ENCODE peak calls at places on chromosomes 13 and 19, in five cellular contexts. J, T, R, L and D are unnamed samples.

GRCh38 chr13:21055511-21056045 is 5.8 kb downstream of the LATS2 start:
- DNase-seq in T (no peak), J (no peak), L (no peak), R (no peak), D (no peak)

GRCh38 chr13:89746554-89746953 is 1600.9 kb upstream of the MIR17HG start:
- DNase-seq in J (no peak), T (no peak), L (no peak), R (no peak), D (no peak)

GRCh38 chr19:6379744-6380143 is 4.0 kb upstream of the PSPN start:
- DNase-seq in L (no peak), J (no peak), T (no peak), R (no peak), D (no peak)

GRCh38 chr13:48775804-48776203 is 122.1 kb downstream of the CYSLTR2 start:
- DNase-seq in T (no peak), J (no peak), L (no peak), R (no peak), D (no peak)

GRCh38 chr19:17079710-17080440 is 4.3 kb downstream of the MYO9B start:
- DNase-seq in R (peak; percentile 51), T (peak; percentile 47), L (peak; percentile 64), J (peak; percentile 82), D (peak; percentile 61)

GRCh38 chr19:16070366-16070990 is 5.8 kb upstream of the TPM4 start:
- DNase-seq in R (peak; percentile 76), T (peak; percentile 63), J (peak; percentile 59), L (peak; percentile 81), D (peak; percentile 46)

GRCh38 chr19:34236035-34236793 is 18.1 kb upstream of the GARRE1 start:
- DNase-seq in J (no peak), R (no peak), T (no peak), L (no peak), D (no peak)

GRCh38 chr19:30857388-30857787 is 485.2 kb downstream of the ZNF536 start:
- DNase-seq in T (no peak), R (no peak), L (no peak), J (no peak), D (no peak)

GRCh38 chr19:46049597-46049996 is 8.8 kb upstream of the IGFL4 start:
- DNase-seq in T (no peak), R (no peak), J (no peak), L (no peak), D (no peak)

GRCh38 chr13:107807306-107808073 is 407.8 kb downstream of the LIG4 start:
- DNase-seq in T (no peak), L (no peak), R (no peak), J (no peak), D (no peak)

GRCh38 chr13:45807520-45808099 is 43.9 kb downstream of the SIAH3 start:
- DNase-seq in R (no peak), T (peak; percentile 26), L (no peak), J (no peak), D (no peak)

GRCh38 chr19:610801-611505 is 21.3 kb downstream of the HCN2 start:
- DNase-seq in R (peak; percentile 46), J (peak; percentile 62), T (no peak), L (peak; percentile 88), D (peak; percentile 69)

GRCh38 chr13:21458457-21458815 is 667 bp downstream of the ZDHHC20 start:
- DNase-seq in L (no peak), J (peak; percentile 18), T (peak; percentile 59), R (peak; percentile 20), D (peak; percentile 46)

GRCh38 chr19:29510701-29511265 is 15.0 kb upstream of the VSTM2B start:
- DNase-seq in L (peak; percentile 16), T (no peak), R (no peak), J (no peak), D (no peak)

GRCh38 chr19:39407394-39407643 is 672 bp downstream of the ZFP36 start:
- DNase-seq in J (no peak), L (peak; percentile 78), R (no peak), T (no peak), D (no peak)

GRCh38 chr13:102839462-102839861 is 6.4 kb upstream of the ERCC5 start:
- DNase-seq in R (no peak), J (no peak), T (no peak), L (no peak), D (no peak)

GRCh38 chr19:49565261-49565660 is 15.1 kb downstream of the NOSIP start:
- DNase-seq in J (no peak), R (no peak), T (peak; percentile 64), L (no peak), D (no peak)

GRCh38 chr13:110830331-110830730 is 84.5 kb downstream of the ANKRD10 start:
- DNase-seq in J (no peak), T (no peak), R (no peak), L (no peak), D (no peak)

GRCh38 chr19:35882074-35882832 is 13.9 kb downstream of the APLP1 start:
- DNase-seq in J (no peak), L (no peak), R (no peak), T (peak; percentile 47), D (no peak)

GRCh38 chr19:21482863-21483276 is 22.5 kb upstream of the ZNF429 start:
- DNase-seq in R (peak; percentile 58), T (peak; percentile 69), L (peak; percentile 80), J (peak; percentile 49), D (peak; percentile 63)

GRCh38 chr13:28538932-28539331 is 44.0 kb upstream of the FLT1 start:
- DNase-seq in R (no peak), J (no peak), T (no peak), L (no peak), D (no peak)

GRCh38 chr19:46221981-46222610 is 7.4 kb upstream of the IGFL1 start:
- DNase-seq in J (peak; percentile 67), R (no peak), L (no peak), T (peak; percentile 66), D (peak; percentile 29)

GRCh38 chr13:113461022-113461751 is 7.9 kb upstream of the ADPRHL1 start:
- DNase-seq in T (no peak), L (no peak), J (no peak), R (no peak), D (no peak)

GRCh38 chr19:49142866-49143335 is 12.3 kb downstream of the HRC start:
- DNase-seq in R (peak; percentile 19), L (peak; percentile 93), T (peak; percentile 93), J (peak; percentile 86), D (peak; percentile 92)

GRCh38 chr19:4206818-4207484 is 22.4 kb upstream of the EBI3 start:
- DNase-seq in T (no peak), J (no peak), L (no peak), R (no peak), D (no peak)

GRCh38 chr19:16435999-16436650 is 35.6 kb downstream of the EPS15L1 start:
- DNase-seq in T (no peak), L (no peak), J (no peak), R (no peak), D (no peak)

GRCh38 chr19:36579255-36579654 is 6.2 kb upstream of the ZNF529 start:
- DNase-seq in T (no peak), L (no peak), J (no peak), R (no peak), D (no peak)

GRCh38 chr13:85771856-85772255 is 27.4 kb downstream of the SLITRK6 start:
- DNase-seq in R (no peak), T (no peak), J (no peak), L (no peak), D (no peak)

DNA sequence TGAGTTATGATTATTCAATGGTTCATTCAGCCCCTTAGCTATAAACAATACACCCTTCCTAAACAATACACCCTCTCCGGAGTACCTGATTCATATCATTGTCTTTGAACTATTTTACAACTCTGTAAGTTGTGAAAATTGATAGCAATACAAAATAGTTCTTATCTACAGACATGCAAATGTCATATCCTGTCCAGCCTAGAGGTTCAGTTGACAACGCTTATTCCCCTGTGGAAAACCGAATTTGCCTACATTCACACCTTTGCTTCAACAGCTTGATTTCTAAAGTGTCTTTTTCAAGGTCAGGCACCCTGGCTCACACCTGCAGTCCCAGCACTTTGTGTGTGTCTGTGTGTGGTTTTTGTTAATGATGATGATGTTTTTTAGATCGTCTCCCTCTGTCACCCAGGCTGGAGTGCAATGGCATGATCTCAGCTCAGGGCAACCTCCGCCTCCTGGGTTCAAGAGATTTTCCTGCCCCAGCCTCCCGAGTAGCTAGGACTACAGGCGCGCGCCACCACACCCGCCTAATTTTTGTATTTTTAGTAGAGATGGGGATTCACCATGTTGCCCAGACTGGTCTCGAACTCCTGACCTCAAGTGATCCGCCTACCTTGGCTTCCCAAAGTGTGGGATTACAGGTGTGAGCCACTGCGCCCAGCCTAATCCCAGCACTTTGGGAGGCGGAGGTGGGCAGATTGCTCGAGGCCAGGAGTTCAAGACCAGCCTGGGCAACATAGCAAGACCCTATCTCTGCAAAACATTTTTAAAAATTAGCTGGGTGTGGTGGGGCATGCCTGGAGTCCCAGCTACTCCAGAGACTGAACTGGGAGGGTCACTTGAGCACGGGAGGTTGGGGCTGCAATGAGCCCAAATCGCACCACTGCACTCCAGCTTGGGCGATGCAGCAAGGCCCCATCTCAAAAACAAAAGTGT is 9.6 kb downstream of the C19orf53 start:
- DNase-seq in T (no peak), R (no peak), J (no peak), L (no peak), D (no peak)
- H3K4me1 ChIP-seq in T (peaks cover 13% of the 10 kb centered on the region), R (peaks cover 32% of the 10 kb centered on the region), J (peaks cover 17% of the 10 kb centered on the region), L (no peaks in the 10 kb centered on the region), D (peaks cover 32% of the 10 kb centered on the region)

DNA sequence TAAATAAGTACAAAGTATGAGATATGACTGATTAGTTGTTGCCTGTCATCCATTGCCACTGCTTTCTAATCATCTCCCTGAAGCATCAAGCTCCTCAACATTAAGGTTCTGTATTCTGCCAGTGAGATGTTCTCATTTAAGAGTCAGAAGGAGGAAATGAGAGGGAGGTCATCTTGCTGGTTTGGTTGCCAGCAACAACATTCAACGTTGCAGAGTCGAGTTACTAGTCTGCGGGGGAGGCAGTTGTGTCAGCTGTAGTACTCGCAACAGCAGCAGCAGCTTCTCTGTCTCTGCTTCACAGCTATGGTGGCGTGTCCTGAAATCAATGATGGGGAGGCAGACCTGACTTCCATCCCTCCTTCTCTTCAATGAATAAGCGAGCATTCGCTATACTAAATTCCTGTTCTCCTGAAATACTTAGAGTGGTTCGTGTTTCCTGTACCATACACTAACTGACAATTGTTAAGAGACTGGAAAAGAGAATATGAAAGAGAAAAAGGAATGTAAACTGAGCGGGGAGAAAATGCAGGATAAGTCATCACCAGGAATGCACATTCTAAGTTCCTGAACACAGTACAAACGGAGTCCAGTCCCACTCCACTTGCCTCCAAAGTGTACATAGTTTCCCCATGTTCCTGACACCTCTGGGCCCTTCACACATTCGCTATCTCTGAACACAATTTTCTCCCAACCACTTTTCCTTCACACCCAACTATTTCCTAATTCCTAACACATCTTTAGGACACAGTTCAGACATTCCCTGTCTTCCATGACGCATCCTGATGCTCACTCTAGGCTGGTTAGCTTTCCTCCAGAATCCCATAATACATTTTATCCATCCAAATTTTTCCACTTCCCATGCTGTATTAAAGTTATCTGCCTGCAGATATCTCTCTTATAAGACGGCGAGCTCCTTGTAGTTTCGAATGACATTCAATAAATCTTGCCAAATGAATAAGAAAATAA is 263.0 kb downstream of the KLF12 start:
- DNase-seq in R (no peak), J (no peak), T (no peak), L (no peak), D (no peak)
- H3K4me3 ChIP-seq in R (no peak overlapping the region), J (no peak overlapping the region), T (no peak overlapping the region), L (no peak overlapping the region), D (no peak overlapping the region)

DNA sequence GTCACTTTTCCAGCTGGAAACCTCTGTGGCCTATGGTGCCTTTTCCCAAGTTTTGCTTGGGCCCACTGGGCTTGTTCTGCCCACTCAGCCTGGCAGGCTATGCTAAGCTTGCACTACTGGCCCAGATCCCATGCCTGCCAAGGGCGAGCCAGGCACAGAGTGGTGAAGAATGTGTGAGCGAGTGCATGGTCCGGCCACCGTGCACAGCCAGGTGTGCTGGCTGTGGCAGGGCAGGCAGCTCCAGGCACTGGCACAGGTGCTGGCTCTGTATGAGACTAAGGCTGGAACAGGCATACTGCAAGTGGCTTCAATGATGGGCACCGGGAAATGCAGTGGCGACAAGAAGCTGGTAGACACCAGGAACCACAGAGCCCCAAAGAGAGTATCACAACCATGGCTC is 50.1 kb upstream of the MAB21L1 start:
- DNase-seq in T (no peak), J (no peak), R (no peak), L (no peak), D (no peak)
- H3K27ac ChIP-seq in T (no peak overlapping the region), J (no peak overlapping the region), R (no peak overlapping the region), L (no peak overlapping the region), D (no peak overlapping the region)

GRCh38 chr19:33054623-33055022 is 10.1 kb downstream of the RHPN2 start:
- DNase-seq in J (no peak), R (no peak), L (no peak), T (peak; percentile 70), D (no peak)
- H3K4me1 ChIP-seq in J (no peaks in the 10 kb centered on the region), R (no peaks in the 10 kb centered on the region), L (no peaks in the 10 kb centered on the region), T (peaks cover 54% of the 10 kb centered on the region), D (peaks cover 3% of the 10 kb centered on the region)